ENCODE peak calls at places on chromosome 19, in ten cellular contexts. I is effector memory CD4-positive, alpha-beta T cell; J is AG04450; E is ascending aorta; W is OCI-LY7; P is psoas muscle; H is SK-N-MC; Y is dorsolateral prefrontal cortex; N is A549; B is transverse colon. A is an unnamed sample.

GRCh38 chr19:18506101-18506534 is 15.8 kb downstream of the ELL start:
- DNase-seq in E (no peak), W (no peak), P (peak; percentile 63), Y (no peak), B (no peak), J (no peak), I (no peak), H (no peak), N (no peak), A (no peak)

GRCh38 chr19:29404951-29405727 is 120.7 kb upstream of the VSTM2B start:
- DNase-seq in B (peak; percentile 9), P (no peak), I (no peak), N (no peak), W (no peak), H (no peak), Y (no peak), J (no peak), E (no peak), A (peak; percentile 37)

GRCh38 chr19:18320865-18321728 is 1.8 kb downstream of the LSM4 start:
- DNase-seq in W (no peak), N (no peak), B (peak; percentile 87), J (no peak), I (no peak), E (no peak), P (no peak), Y (no peak), H (no peak), A (no peak)

GRCh38 chr19:18725755-18726416 is 42.4 kb downstream of the CRTC1 start:
- DNase-seq in Y (no peak), H (no peak), I (no peak), E (no peak), N (no peak), W (no peak), J (no peak), P (peak; percentile 84), B (no peak), A (no peak)

GRCh38 chr19:30854661-30855060 is 482.5 kb downstream of the ZNF536 start:
- DNase-seq in H (no peak), P (no peak), W (no peak), Y (no peak), J (no peak), B (no peak), N (no peak), E (no peak), I (no peak), A (no peak)

GRCh38 chr19:2252481-2253105 is 3.5 kb downstream of the AMH start:
- DNase-seq in I (no peak), N (no peak), J (no peak), W (no peak), P (no peak), H (no peak), E (no peak), B (no peak), Y (no peak), A (no peak)

GRCh38 chr19:38264486-38265212 is at the start of gene SPINT2:
- DNase-seq in J (no peak), B (no peak), Y (no peak), H (no peak), I (no peak), P (peak; percentile 55), W (peak; percentile 87), N (peak; percentile 84), E (no peak), A (no peak)

GRCh38 chr19:6354098-6354674 is 7.1 kb upstream of the CLPP start:
- DNase-seq in H (no peak), I (no peak), E (no peak), N (no peak), P (no peak), B (no peak), W (peak; percentile 25), J (no peak), Y (no peak), A (no peak)

GRCh38 chr19:16293133-16294085 is 31.2 kb upstream of the KLF2 start:
- DNase-seq in I (no peak), B (peak; percentile 66), H (no peak), Y (no peak), J (peak; percentile 96), E (peak; percentile 93), P (peak; percentile 84), W (no peak), N (peak; percentile 71), A (peak; percentile 92)

GRCh38 chr19:43470288-43470687 is 4.9 kb upstream of the LYPD3 start:
- DNase-seq in H (no peak), E (no peak), N (no peak), W (no peak), Y (no peak), J (peak; percentile 24), B (no peak), P (no peak), I (no peak), A (peak; percentile 42)

GRCh38 chr19:56765107-56765506 is 75.4 kb downstream of the PEG3 start:
- DNase-seq in P (peak; percentile 55), B (peak; percentile 26), W (no peak), H (no peak), I (no peak), Y (peak; percentile 85), J (no peak), N (no peak), E (no peak), A (no peak)

GRCh38 chr19:33134571-33135041 is 2.7 kb downstream of the WDR88 start:
- DNase-seq in P (no peak), W (no peak), B (no peak), N (no peak), E (no peak), H (no peak), I (no peak), J (no peak), Y (no peak), A (no peak)

GRCh38 chr19:10007811-10008211 is 2.5 kb downstream of the COL5A3 start:
- DNase-seq in H (no peak), J (no peak), B (no peak), N (no peak), W (no peak), Y (no peak), I (no peak), P (peak; percentile 68), E (no peak), A (no peak)

GRCh38 chr19:37304190-37304883 is 66.6 kb upstream of the ZNF527 start:
- DNase-seq in J (no peak), Y (peak; percentile 53), I (no peak), H (no peak), B (peak; percentile 35), W (no peak), N (no peak), E (no peak), P (peak; percentile 56), A (no peak)

GRCh38 chr19:50465986-50466771 is 10.1 kb upstream of the EMC10 start:
- DNase-seq in B (peak; percentile 69), W (no peak), Y (no peak), I (no peak), E (no peak), N (peak; percentile 64), P (peak; percentile 87), J (no peak), H (no peak), A (peak; percentile 48)

GRCh38 chr19:13143135-13143534 is 7.0 kb downstream of the STX10 start:
- DNase-seq in W (no peak), N (no peak), Y (no peak), H (no peak), P (no peak), B (no peak), E (no peak), J (no peak), I (no peak), A (peak; percentile 94)
- H3K27ac ChIP-seq in W (no peak overlapping the region), N (peak overlapping the region; percentile 66), Y (no peak overlapping the region), H (no peak overlapping the region), P (no peak overlapping the region), B (no peak overlapping the region), E (no peak overlapping the region), J (peak overlapping the region; percentile 47), I (no peak overlapping the region), A (peak overlapping the region; percentile 73)

GRCh38 chr19:35043906-35044305 is 2.4 kb downstream of the HPN start:
- DNase-seq in N (no peak), E (no peak), J (no peak), W (no peak), H (no peak), I (no peak), B (no peak), P (no peak), Y (no peak), A (no peak)
- H3K4me3 ChIP-seq in N (no peak overlapping the region), E (no peak overlapping the region), J (no peak overlapping the region), W (no peak overlapping the region), H (no peak overlapping the region), I (no peak overlapping the region), B (no peak overlapping the region), P (no peak overlapping the region), Y (no peak overlapping the region), A (no peak overlapping the region)

GRCh38 chr19:55405638-55406037 is 1.9 kb downstream of the UBE2S start:
- DNase-seq in W (no peak), N (no peak), E (no peak), B (no peak), J (no peak), I (no peak), H (no peak), P (no peak), Y (no peak), A (no peak)
- H3K27ac ChIP-seq in W (peak overlapping the region; percentile 92), N (peak overlapping the region; percentile 97), E (no peak overlapping the region), B (no peak overlapping the region), J (no peak overlapping the region), I (no peak overlapping the region), H (no peak overlapping the region), P (no peak overlapping the region), Y (no peak overlapping the region), A (no peak overlapping the region)

GRCh38 chr19:4453232-4454179 is 4.1 kb downstream of the UBXN6 start:
- DNase-seq in Y (no peak), W (no peak), J (no peak), H (no peak), N (no peak), I (no peak), P (no peak), B (no peak), E (no peak), A (no peak)

GRCh38 chr19:4455742-4456565 is 1.6 kb downstream of the UBXN6 start:
- DNase-seq in E (peak; percentile 65), J (no peak), P (peak; percentile 88), W (no peak), H (no peak), Y (no peak), N (no peak), B (peak; percentile 48), I (no peak), A (no peak)

GRCh38 chr19:4456566-4456842 is 1.1 kb downstream of the UBXN6 start:
- DNase-seq in Y (no peak), B (peak; percentile 36), N (no peak), I (no peak), H (no peak), P (peak; percentile 55), W (no peak), J (no peak), E (peak; percentile 61), A (no peak)

GRCh38 chr19:4454952-4455738 is 2.4 kb downstream of the UBXN6 start:
- DNase-seq in N (no peak), B (no peak), P (peak; percentile 70), Y (no peak), H (no peak), J (no peak), E (peak; percentile 62), I (no peak), W (no peak), A (no peak)

DNA sequence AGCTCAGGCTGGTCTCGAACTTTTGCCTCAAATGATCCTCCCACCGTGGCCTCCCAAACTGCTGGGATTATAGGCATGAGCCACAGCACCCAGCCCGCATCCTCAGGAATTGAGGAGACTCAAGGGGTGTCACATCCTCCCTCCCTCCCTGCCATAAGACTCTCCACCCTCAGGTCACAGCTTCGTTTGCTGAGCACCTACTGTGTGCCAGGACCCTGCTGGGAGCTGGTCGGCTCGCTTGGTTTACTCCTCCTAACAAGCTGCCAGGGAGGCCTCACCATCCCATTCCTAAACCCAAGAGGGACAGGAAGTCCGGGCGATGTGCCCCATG is 3.0 kb downstream of the UBXN6 start:
- DNase-seq in J (no peak), H (no peak), B (no peak), W (no peak), E (no peak), P (no peak), N (no peak), I (no peak), Y (no peak), A (no peak)
- H3K4me3 ChIP-seq in J (no peak overlapping the region), H (no peak overlapping the region), B (no peak overlapping the region), W (no peak overlapping the region), E (no peak overlapping the region), P (peak overlapping the region; percentile 74), N (no peak overlapping the region), I (no peak overlapping the region), Y (no peak overlapping the region), A (no peak overlapping the region)

A was measured in PC-9.